ENCODE peak calls at places on chromosomes 2 and 18, in nine cellular contexts. One of them, this sample, is unnamed.

GRCh38 chr2:188050716-188051115 is 241.0 kb upstream of the GULP1 start:
- DNase-seq in Panc1: no peak
- DNase-seq in transverse colon: no peak
- DNase-seq in HL-60: no peak
- DNase-seq in GM12892: no peak
- DNase-seq in SK-N-SH: no peak
- DNase-seq in HepG2: no peak
- DNase-seq in suprapubic skin: no peak
- DNase-seq in stomach: no peak
- DNase-seq in this sample: peak; percentile 24

GRCh38 chr18:26470011-26470637 is 78.2 kb downstream of the KCTD1 start:
- DNase-seq in stomach: no peak
- DNase-seq in transverse colon: no peak
- DNase-seq in GM12892: no peak
- DNase-seq in HL-60: no peak
- DNase-seq in HepG2: no peak
- DNase-seq in SK-N-SH: no peak
- DNase-seq in suprapubic skin: no peak
- DNase-seq in Panc1: no peak
- DNase-seq in this sample: no peak

GRCh38 chr18:32455346-32455745 is 15.3 kb downstream of the GAREM1 start:
- DNase-seq in HepG2: no peak
- DNase-seq in GM12892: no peak
- DNase-seq in SK-N-SH: no peak
- DNase-seq in Panc1: no peak
- DNase-seq in HL-60: no peak
- DNase-seq in stomach: no peak
- DNase-seq in transverse colon: no peak
- DNase-seq in suprapubic skin: no peak
- DNase-seq in this sample: no peak

GRCh38 chr2:142825861-142826260 is 51.6 kb upstream of the KYNU start:
- DNase-seq in transverse colon: no peak
- DNase-seq in HL-60: no peak
- DNase-seq in Panc1: no peak
- DNase-seq in suprapubic skin: no peak
- DNase-seq in GM12892: no peak
- DNase-seq in SK-N-SH: no peak
- DNase-seq in stomach: no peak
- DNase-seq in HepG2: no peak
- DNase-seq in this sample: peak; percentile 90

GRCh38 chr2:189609423-189609816 is 28.8 kb upstream of the SLC40A1 start:
- DNase-seq in GM12892: no peak
- DNase-seq in stomach: no peak
- DNase-seq in HepG2: peak; percentile 59
- DNase-seq in HL-60: no peak
- DNase-seq in SK-N-SH: no peak
- DNase-seq in Panc1: no peak
- DNase-seq in suprapubic skin: no peak
- DNase-seq in transverse colon: no peak
- DNase-seq in this sample: no peak

GRCh38 chr2:47664817-47665216 is 118.1 kb upstream of the MSH6 start:
- DNase-seq in transverse colon: peak; percentile 16
- DNase-seq in Panc1: no peak
- DNase-seq in HepG2: no peak
- DNase-seq in stomach: no peak
- DNase-seq in suprapubic skin: no peak
- DNase-seq in GM12892: no peak
- DNase-seq in HL-60: no peak
- DNase-seq in SK-N-SH: no peak
- DNase-seq in this sample: no peak

GRCh38 chr2:160351978-160352377 is 141.6 kb downstream of the RBMS1 start:
- DNase-seq in stomach: no peak
- DNase-seq in suprapubic skin: no peak
- DNase-seq in Panc1: no peak
- DNase-seq in GM12892: no peak
- DNase-seq in transverse colon: no peak
- DNase-seq in HL-60: peak; percentile 38
- DNase-seq in HepG2: no peak
- DNase-seq in SK-N-SH: no peak
- DNase-seq in this sample: no peak

GRCh38 chr2:69100220-69100723 is 87.3 kb downstream of the ANTXR1 start:
- DNase-seq in stomach: no peak
- DNase-seq in SK-N-SH: no peak
- DNase-seq in suprapubic skin: no peak
- DNase-seq in HepG2: no peak
- DNase-seq in Panc1: no peak
- DNase-seq in GM12892: no peak
- DNase-seq in transverse colon: no peak
- DNase-seq in HL-60: no peak
- DNase-seq in this sample: peak; percentile 87

DNA sequence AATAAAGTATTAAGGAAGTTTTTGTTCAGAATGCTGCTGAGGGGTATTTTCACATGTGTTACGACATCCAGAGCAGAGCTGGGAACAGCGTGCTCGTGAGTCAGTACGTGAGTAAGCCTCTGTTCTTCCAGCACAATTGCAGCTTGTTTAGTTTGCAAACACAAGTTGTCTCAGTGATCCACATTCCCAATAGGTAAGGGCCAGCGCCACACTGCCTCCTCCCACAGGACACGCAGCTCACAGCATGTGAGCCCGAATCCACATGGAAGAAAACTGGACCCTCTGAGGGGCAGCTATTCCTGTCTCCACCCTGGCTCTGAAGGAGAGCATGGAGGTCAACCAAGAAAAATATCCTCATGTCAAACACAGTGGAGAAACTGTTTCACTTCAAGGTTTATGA is 173.9 kb upstream of the PID1 start:
- DNase-seq in Panc1: peak; percentile 94
- DNase-seq in HepG2: peak; percentile 74
- DNase-seq in stomach: peak; percentile 35
- DNase-seq in transverse colon: peak; percentile 24
- DNase-seq in SK-N-SH: no peak
- DNase-seq in GM12892: no peak
- DNase-seq in HL-60: peak; percentile 5
- DNase-seq in suprapubic skin: peak; percentile 84
- DNase-seq in this sample: no peak
- TF ChIP-seq POLR2AphosphoS5 in Panc1: no peak
- TF ChIP-seq POLR2AphosphoS5 in HepG2: no peak
- TF ChIP-seq POLR2AphosphoS5 in stomach: peak; percentile 87
- TF ChIP-seq POLR2AphosphoS5 in transverse colon: peak; percentile 48
- TF ChIP-seq POLR2AphosphoS5 in SK-N-SH: no peak
- TF ChIP-seq POLR2AphosphoS5 in GM12892: no peak
- TF ChIP-seq POLR2AphosphoS5 in HL-60: no peak
- TF ChIP-seq POLR2AphosphoS5 in suprapubic skin: peak; percentile 52
- TF ChIP-seq POLR2AphosphoS5 in this sample: no peak

GRCh38 chr2:203327918-203328734 is at the start of gene ABI2:
- DNase-seq in HepG2: peak; percentile 84
- DNase-seq in Panc1: no peak
- DNase-seq in stomach: peak; percentile 76
- DNase-seq in suprapubic skin: peak; percentile 87
- DNase-seq in SK-N-SH: peak; percentile 99
- DNase-seq in transverse colon: peak; percentile 80
- DNase-seq in GM12892: peak; percentile 58
- DNase-seq in HL-60: peak; percentile 40
- DNase-seq in this sample: no peak

GRCh38 chr2:203327582-203327917 is 644 bp upstream of the ABI2 start:
- DNase-seq in transverse colon: no peak
- DNase-seq in HL-60: no peak
- DNase-seq in Panc1: no peak
- DNase-seq in suprapubic skin: no peak
- DNase-seq in HepG2: no peak
- DNase-seq in stomach: no peak
- DNase-seq in SK-N-SH: peak; percentile 52
- DNase-seq in GM12892: no peak
- DNase-seq in this sample: no peak

GRCh38 chr2:203326355-203326754 is 1.8 kb upstream of the ABI2 start:
- DNase-seq in stomach: no peak
- DNase-seq in Panc1: no peak
- DNase-seq in SK-N-SH: no peak
- DNase-seq in GM12892: no peak
- DNase-seq in suprapubic skin: no peak
- DNase-seq in HepG2: no peak
- DNase-seq in transverse colon: no peak
- DNase-seq in HL-60: no peak
- DNase-seq in this sample: no peak

GRCh38 chr2:203330434-203330833 is 2.2 kb downstream of the ABI2 start:
- DNase-seq in Panc1: no peak
- DNase-seq in HepG2: no peak
- DNase-seq in SK-N-SH: no peak
- DNase-seq in HL-60: no peak
- DNase-seq in stomach: no peak
- DNase-seq in GM12892: no peak
- DNase-seq in suprapubic skin: no peak
- DNase-seq in transverse colon: no peak
- DNase-seq in this sample: no peak

DNA sequence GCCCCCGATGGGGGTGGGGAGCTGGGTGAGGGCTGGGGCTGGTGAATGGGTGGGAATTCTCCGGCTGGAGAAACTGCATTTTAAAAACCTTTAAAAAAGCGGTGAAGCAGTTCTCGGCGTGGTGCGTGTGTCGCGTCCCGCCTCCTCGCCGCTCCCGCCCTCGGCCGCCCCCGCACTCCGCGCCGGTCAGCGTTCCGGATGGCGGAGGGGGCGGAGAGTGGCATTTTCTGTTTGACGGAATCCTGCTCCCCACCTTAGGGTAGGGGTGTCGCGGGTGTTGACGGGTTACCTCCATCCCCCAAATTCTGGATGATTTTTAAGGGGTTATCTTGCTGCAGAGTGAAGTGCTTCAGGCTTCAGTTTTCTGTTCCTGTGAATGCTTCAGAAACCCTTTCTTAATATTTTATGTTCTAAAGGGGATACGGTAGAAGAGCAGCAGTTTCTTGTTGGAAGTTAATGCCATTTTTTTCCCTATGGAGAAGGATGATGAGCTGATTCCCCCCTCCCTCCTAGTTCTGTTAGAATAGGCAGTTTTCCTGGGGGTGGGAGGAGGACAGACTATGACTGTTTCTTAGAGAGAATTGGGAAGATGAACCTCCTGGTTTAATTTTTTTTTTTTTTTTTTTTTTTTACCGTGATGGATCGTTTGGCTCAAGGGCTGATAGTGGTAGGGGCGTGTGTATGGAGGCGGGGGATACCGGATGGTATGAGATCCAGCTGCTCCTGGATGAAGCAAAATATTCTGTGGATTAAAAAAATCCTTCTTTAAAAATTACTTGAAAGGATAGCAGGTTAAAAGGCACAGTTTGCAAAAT is 748 bp downstream of the ABI2 start:
- DNase-seq in suprapubic skin: no peak
- DNase-seq in transverse colon: peak; percentile 30
- DNase-seq in Panc1: no peak
- DNase-seq in stomach: no peak
- DNase-seq in HepG2: peak; percentile 20
- DNase-seq in SK-N-SH: peak; percentile 73
- DNase-seq in GM12892: peak; percentile 38
- DNase-seq in HL-60: no peak
- DNase-seq in this sample: no peak
- TF ChIP-seq POLR2AphosphoS5 in suprapubic skin: no peak
- TF ChIP-seq POLR2AphosphoS5 in transverse colon: no peak
- TF ChIP-seq POLR2AphosphoS5 in Panc1: no peak
- TF ChIP-seq POLR2AphosphoS5 in stomach: no peak
- TF ChIP-seq POLR2AphosphoS5 in HepG2: no peak
- TF ChIP-seq POLR2AphosphoS5 in SK-N-SH: no peak
- TF ChIP-seq POLR2AphosphoS5 in GM12892: no peak
- TF ChIP-seq POLR2AphosphoS5 in HL-60: no peak
- TF ChIP-seq POLR2AphosphoS5 in this sample: no peak

GRCh38 chr2:126777620-126777978 is 121.1 kb upstream of the TEX51 start:
- DNase-seq in suprapubic skin: no peak
- DNase-seq in HL-60: no peak
- DNase-seq in Panc1: no peak
- DNase-seq in transverse colon: no peak
- DNase-seq in HepG2: no peak
- DNase-seq in stomach: no peak
- DNase-seq in GM12892: no peak
- DNase-seq in SK-N-SH: no peak
- DNase-seq in this sample: no peak

GRCh38 chr2:126775300-126775985 is 119.5 kb downstream of the GYPC start:
- DNase-seq in HepG2: no peak
- DNase-seq in suprapubic skin: peak; percentile 37
- DNase-seq in HL-60: no peak
- DNase-seq in SK-N-SH: no peak
- DNase-seq in Panc1: no peak
- DNase-seq in GM12892: no peak
- DNase-seq in transverse colon: no peak
- DNase-seq in stomach: no peak
- DNase-seq in this sample: no peak

GRCh38 chr2:126776255-126776654 is 120.3 kb downstream of the GYPC start:
- DNase-seq in SK-N-SH: no peak
- DNase-seq in Panc1: no peak
- DNase-seq in HL-60: no peak
- DNase-seq in suprapubic skin: no peak
- DNase-seq in stomach: no peak
- DNase-seq in transverse colon: no peak
- DNase-seq in GM12892: no peak
- DNase-seq in HepG2: no peak
- DNase-seq in this sample: no peak

GRCh38 chr2:126778561-126779285 is 120.0 kb upstream of the TEX51 start:
- DNase-seq in suprapubic skin: no peak
- DNase-seq in stomach: no peak
- DNase-seq in HepG2: no peak
- DNase-seq in GM12892: no peak
- DNase-seq in Panc1: no peak
- DNase-seq in transverse colon: peak; percentile 11
- DNase-seq in SK-N-SH: no peak
- DNase-seq in HL-60: no peak
- DNase-seq in this sample: no peak

DNA sequence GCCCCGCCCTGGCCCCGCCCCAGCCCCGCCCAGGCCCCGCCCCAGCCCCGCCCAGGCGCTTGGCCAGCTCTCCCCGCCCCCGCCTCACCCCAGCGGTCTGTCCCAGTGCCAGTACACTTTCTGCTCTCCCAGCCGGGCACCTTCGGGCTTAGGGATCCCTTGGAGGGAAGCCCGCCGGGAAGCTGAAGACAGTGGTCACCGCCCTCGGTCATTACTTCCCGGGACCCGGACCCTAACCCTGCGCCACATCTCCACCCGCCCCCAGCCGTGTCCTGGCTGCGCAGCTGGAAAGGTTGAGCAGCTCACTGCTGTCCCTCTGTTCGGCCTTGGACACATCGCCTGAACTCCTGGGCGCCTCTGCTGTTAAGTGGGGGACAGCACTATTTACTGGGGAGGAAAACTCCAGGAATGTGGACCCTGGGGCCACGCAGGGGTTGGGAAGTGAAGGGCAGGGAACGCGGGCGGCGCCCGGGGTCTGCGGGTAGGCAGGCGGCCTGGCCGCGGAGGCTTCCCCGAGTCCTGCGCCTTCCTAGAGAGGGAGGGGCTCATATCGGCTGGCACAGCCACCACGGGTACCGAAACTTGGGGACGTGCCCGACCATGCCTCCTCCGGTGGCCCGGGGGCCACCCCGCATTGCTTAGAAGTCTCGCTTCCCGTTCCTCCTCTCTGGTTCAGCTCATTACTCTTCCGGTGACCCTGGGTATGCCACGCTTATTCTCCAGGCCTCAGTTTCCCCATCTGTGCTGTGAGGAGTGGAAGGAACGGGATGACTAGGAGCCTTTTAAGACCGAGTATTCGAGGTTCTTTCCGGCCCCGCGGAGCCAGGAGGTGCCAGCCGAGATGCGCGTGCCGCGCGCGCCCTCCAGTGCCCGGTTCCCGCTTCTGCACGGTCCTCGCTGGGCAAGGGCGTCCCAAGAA is 121.0 kb downstream of the GYPC start:
- DNase-seq in stomach: peak; percentile 83
- DNase-seq in SK-N-SH: peak; percentile 86
- DNase-seq in Panc1: peak; percentile 45
- DNase-seq in GM12892: peak; percentile 79
- DNase-seq in transverse colon: peak; percentile 87
- DNase-seq in suprapubic skin: peak; percentile 84
- DNase-seq in HL-60: peak; percentile 56
- DNase-seq in HepG2: peak; percentile 40
- DNase-seq in this sample: peak; percentile 8
- TF ChIP-seq POLR2AphosphoS5 in stomach: no peak
- TF ChIP-seq POLR2AphosphoS5 in SK-N-SH: no peak
- TF ChIP-seq POLR2AphosphoS5 in Panc1: no peak
- TF ChIP-seq POLR2AphosphoS5 in GM12892: no peak
- TF ChIP-seq POLR2AphosphoS5 in transverse colon: no peak
- TF ChIP-seq POLR2AphosphoS5 in suprapubic skin: no peak
- TF ChIP-seq POLR2AphosphoS5 in HL-60: no peak
- TF ChIP-seq POLR2AphosphoS5 in HepG2: no peak
- TF ChIP-seq POLR2AphosphoS5 in this sample: no peak

DNA sequence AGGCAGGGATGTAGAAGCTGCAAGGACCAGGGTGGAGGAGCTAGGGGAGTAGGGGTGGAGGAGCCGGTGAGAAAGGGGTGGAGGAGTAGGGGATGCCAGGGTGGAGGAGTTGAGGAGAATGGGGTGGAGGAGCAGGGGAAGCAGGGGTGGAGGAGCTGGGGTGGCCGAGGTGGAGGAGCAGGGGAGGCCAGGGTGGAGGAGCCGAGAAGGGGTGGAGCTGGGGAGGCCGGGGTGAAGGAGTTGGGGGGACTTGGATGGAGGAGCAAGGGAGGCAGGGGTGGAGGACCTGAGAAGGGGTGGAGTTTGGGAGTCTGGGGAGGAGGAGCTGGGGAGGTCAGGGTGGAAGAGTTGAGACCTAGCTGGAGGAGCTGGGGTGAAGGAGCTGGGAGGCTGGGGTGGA is 13.3 kb downstream of the SOX11 start:
- DNase-seq in HepG2: no peak
- DNase-seq in HL-60: no peak
- DNase-seq in stomach: no peak
- DNase-seq in GM12892: no peak
- DNase-seq in transverse colon: no peak
- DNase-seq in SK-N-SH: no peak
- DNase-seq in Panc1: no peak
- DNase-seq in suprapubic skin: no peak
- DNase-seq in this sample: no peak
- TF ChIP-seq POLR2AphosphoS5 in HepG2: no peak
- TF ChIP-seq POLR2AphosphoS5 in HL-60: no peak
- TF ChIP-seq POLR2AphosphoS5 in stomach: no peak
- TF ChIP-seq POLR2AphosphoS5 in GM12892: no peak
- TF ChIP-seq POLR2AphosphoS5 in transverse colon: no peak
- TF ChIP-seq POLR2AphosphoS5 in SK-N-SH: no peak
- TF ChIP-seq POLR2AphosphoS5 in Panc1: no peak
- TF ChIP-seq POLR2AphosphoS5 in suprapubic skin: no peak
- TF ChIP-seq POLR2AphosphoS5 in this sample: no peak